ENCODE peak calls at places on chromosomes 3 and 15, in five cellular contexts. R is stimulated activated CD8-positive, alpha-beta memory T cell treated with anti-CD3 and anti-CD28 coated beads, Interleukin-12 subunit alpha, Interleukin-12 subunit beta, amount 100 ng/mL, for 4 hours; C is progenitor cell of endocrine pancreas; Z is AG04449; N is neural progenitor cell. W is an unnamed sample.

GRCh38 chr15:101128191-101128590 is 123.7 kb downstream of the CHSY1 start:
- DNase-seq in R (no peak), C (no peak), Z (peak), N (no peak), W (no peak)

GRCh38 chr3:150344079-150344478 is 64.0 kb upstream of the TSC22D2 start:
- DNase-seq in R (no peak), C (no peak), Z (no peak), N (no peak), W (no peak)

GRCh38 chr3:54237788-54238502 is 115.6 kb downstream of the CACNA2D3 start:
- DNase-seq in R (no peak), C (no peak), Z (no peak), N (no peak), W (no peak)

GRCh38 chr15:66737243-66738010 is 35.4 kb downstream of the SMAD6 start:
- DNase-seq in R (no peak), C (no peak), Z (no peak), N (no peak), W (no peak)

GRCh38 chr3:125652349-125652748 is 57.1 kb upstream of the OSBPL11 start:
- DNase-seq in R (no peak), C (no peak), Z (no peak), N (no peak), W (no peak)

GRCh38 chr15:76903251-76903681 is 1.9 kb downstream of the SCAPER start:
- DNase-seq in R (no peak), C (no peak), Z (no peak), N (peak), W (peak)

GRCh38 chr15:45869034-45869668 is 234.3 kb downstream of the SQOR start:
- DNase-seq in R (no peak), C (no peak), Z (no peak), N (no peak), W (no peak)

GRCh38 chr3:189334064-189334920 is 162.5 kb downstream of the TPRG1 start:
- DNase-seq in R (no peak), C (no peak), Z (no peak), N (no peak), W (no peak)

GRCh38 chr3:169041677-169042171 is 621.8 kb downstream of the MECOM start:
- DNase-seq in R (no peak), C (no peak), Z (no peak), N (peak), W (no peak)

GRCh38 chr15:65326109-65326508 is 21.6 kb downstream of the RNU5B-1 start:
- DNase-seq in R (no peak), C (no peak), Z (no peak), N (peak), W (no peak)

GRCh38 chr3:43496740-43497375 is 125.0 kb downstream of the ANO10 start:
- DNase-seq in R (no peak), C (no peak), Z (no peak), N (no peak), W (no peak)

GRCh38 chr3:106215047-106215446 is 346.2 kb upstream of the CBLB start:
- DNase-seq in R (no peak), C (no peak), Z (no peak), N (no peak), W (peak)

GRCh38 chr3:8964436-8965370 is 1.4 kb upstream of the RAD18 start:
- DNase-seq in R (no peak), C (no peak), Z (peak), N (no peak), W (no peak)

GRCh38 chr3:197460002-197460401 is 95.8 kb downstream of the BDH1 start:
- DNase-seq in R (no peak), C (no peak), Z (no peak), N (no peak), W (no peak)

GRCh38 chr3:29922990-29923746 is 642.3 kb downstream of the RBMS3 start:
- DNase-seq in R (no peak), C (no peak), Z (peak), N (no peak), W (no peak)

GRCh38 chr15:61742591-61742990 is 317.7 kb downstream of the VPS13C start:
- DNase-seq in R (no peak), C (no peak), Z (no peak), N (no peak), W (no peak)

GRCh38 chr3:12423918-12424634 is 60.2 kb upstream of the TSEN2 start:
- DNase-seq in R (no peak), C (no peak), Z (no peak), N (no peak), W (peak)

GRCh38 chr3:179624471-179624870 is 19.9 kb downstream of the NDUFB5 start:
- DNase-seq in R (no peak), C (no peak), Z (no peak), N (no peak), W (no peak)

GRCh38 chr3:131326307-131326706 is 55.3 kb upstream of the NUDT16 start:
- DNase-seq in R (no peak), C (no peak), Z (no peak), N (no peak), W (no peak)

GRCh38 chr15:64279131-64279530 is 76.8 kb downstream of the CSNK1G1 start:
- DNase-seq in R (no peak), C (no peak), Z (no peak), N (no peak), W (no peak)

GRCh38 chr3:30643763-30644462 is 37.5 kb downstream of the TGFBR2 start:
- DNase-seq in R (peak), C (no peak), Z (no peak), N (no peak), W (peak)

GRCh38 chr3:140406655-140407054 is 271.2 kb upstream of the TRIM42 start:
- DNase-seq in R (no peak), C (no peak), Z (no peak), N (no peak), W (no peak)